ENCODE peak calls at places on chromosomes 7 and 10, in four cellular contexts. Q, M, L and T are unnamed samples.

GRCh38 chr7:21318190-21318915 is 109.5 kb upstream of the SP4 start:
- DNase-seq in Q (peak; percentile 5), L (no peak), M (no peak), T (no peak)

GRCh38 chr10:107152087-107152486 is 12.4 kb downstream of the SORCS1 start:
- DNase-seq in Q (no peak), L (no peak), M (no peak), T (no peak)

GRCh38 chr7:120805636-120806388 is 52.1 kb downstream of the TSPAN12 start:
- DNase-seq in L (peak; percentile 66), M (peak; percentile 63), Q (peak; percentile 62), T (no peak)

GRCh38 chr7:131493559-131493958 is 62.9 kb downstream of the PODXL start:
- DNase-seq in Q (peak; percentile 52), L (no peak), M (no peak), T (no peak)

GRCh38 chr7:158955146-158955870 is 99.0 kb downstream of the DYNC2I1 start:
- DNase-seq in M (no peak), Q (no peak), L (no peak), T (no peak)

GRCh38 chr7:90675982-90676381 is 79.9 kb downstream of the CDK14 start:
- DNase-seq in Q (peak; percentile 9), M (no peak), L (no peak), T (no peak)

GRCh38 chr7:126103582-126103981 is 1149.2 kb downstream of the GRM8 start:
- DNase-seq in L (no peak), M (no peak), Q (no peak), T (no peak)

GRCh38 chr10:5501976-5502902 is 2.9 kb upstream of the CALML5 start:
- DNase-seq in L (no peak), Q (no peak), M (no peak), T (peak; percentile 85)

GRCh38 chr10:33803248-33803647 is 468.8 kb upstream of the NRP1 start:
- DNase-seq in M (no peak), Q (peak; percentile 46), L (no peak), T (peak; percentile 17)

GRCh38 chr7:131157530-131158243 is 170.0 kb upstream of the MKLN1 start:
- DNase-seq in Q (peak; percentile 83), L (no peak), M (no peak), T (no peak)

GRCh38 chr10:128306966-128307365 is 180.7 kb upstream of the MKI67 start:
- DNase-seq in M (no peak), L (no peak), Q (no peak), T (no peak)

GRCh38 chr10:24983946-24984345 is 31.5 kb upstream of the PRTFDC1 start:
- DNase-seq in Q (peak; percentile 79), L (no peak), M (no peak), T (no peak)

GRCh38 chr7:3696113-3696512 is 395.1 kb downstream of the SDK1 start:
- DNase-seq in L (no peak), M (no peak), Q (no peak), T (no peak)

GRCh38 chr7:43108255-43109011 is 4.0 kb upstream of the HECW1 start:
- DNase-seq in Q (peak; percentile 77), L (peak; percentile 75), M (peak; percentile 88), T (peak; percentile 94)

GRCh38 chr10:30383366-30383765 is 34.3 kb upstream of the MTPAP start:
- DNase-seq in Q (peak; percentile 47), L (no peak), M (no peak), T (no peak)

DNA sequence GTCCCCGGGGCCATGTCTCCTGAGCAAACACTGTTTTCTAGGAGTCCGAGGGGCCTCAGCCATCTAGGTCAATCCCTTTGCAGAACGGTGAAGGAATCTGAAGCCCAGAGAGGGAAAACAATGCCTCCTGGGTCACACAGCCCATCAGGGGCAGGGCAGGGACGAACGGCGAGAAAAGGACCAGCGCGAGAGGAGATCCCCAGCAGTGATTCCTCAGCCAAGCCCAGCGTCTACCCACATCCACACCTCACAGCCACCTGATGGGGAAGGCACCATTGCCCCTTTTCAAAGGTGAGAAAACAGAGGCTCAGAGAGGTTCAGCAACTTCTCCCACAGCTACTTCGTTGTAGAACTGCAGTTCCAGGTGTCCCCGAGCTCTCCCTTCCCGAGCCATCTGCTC is 17.9 kb upstream of the PSMG3 start:
- DNase-seq in L (no peak), Q (no peak), M (no peak), T (peak; percentile 58)
- H3K4me1 ChIP-seq in L (peaks cover 17% of the 10 kb centered on the region), Q (no peaks in the 10 kb centered on the region), M (no peaks in the 10 kb centered on the region), T (no peaks in the 10 kb centered on the region)

GRCh38 chr10:112208292-112208691 is 24.7 kb upstream of the GPAM start:
- DNase-seq in L (no peak), Q (peak; percentile 86), M (no peak), T (no peak)
- H3K79me2 ChIP-seq in L (no peaks in the 10 kb centered on the region), Q (no peaks in the 10 kb centered on the region), M (no peaks in the 10 kb centered on the region), T (no peaks in the 10 kb centered on the region)

DNA sequence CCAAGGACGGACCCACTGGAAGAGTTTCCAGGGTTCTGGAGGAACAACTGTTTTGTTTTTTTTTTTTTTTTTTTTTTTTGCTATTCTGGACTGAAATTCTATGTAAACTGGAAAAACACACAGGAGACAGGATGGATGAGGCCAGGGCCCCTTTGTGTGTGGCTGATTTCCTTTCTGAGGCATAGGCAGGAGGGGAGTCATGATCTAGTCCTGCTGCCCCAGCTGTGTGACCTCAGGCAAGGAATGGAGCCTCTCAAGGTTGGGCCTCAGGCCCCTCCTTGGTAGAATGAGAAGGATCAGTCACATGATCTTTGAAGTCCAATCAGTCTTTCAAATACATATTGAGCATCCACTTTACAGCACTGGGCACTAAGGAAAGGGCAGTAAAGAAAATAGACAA is 87.6 kb downstream of the SH3PXD2A start:
- DNase-seq in L (no peak), M (no peak), Q (no peak), T (no peak)
- H3K4me1 ChIP-seq in L (peaks cover 57% of the 10 kb centered on the region), M (peaks cover 8% of the 10 kb centered on the region), Q (peaks cover 22% of the 10 kb centered on the region), T (peaks cover 31% of the 10 kb centered on the region)

GRCh38 chr10:70943806-70944466 is 55.6 kb upstream of the PCBD1 start:
- DNase-seq in M (no peak), Q (no peak), L (no peak), T (peak; percentile 48)
- H3K79me2 ChIP-seq in M (no peaks in the 10 kb centered on the region), Q (no peaks in the 10 kb centered on the region), L (no peaks in the 10 kb centered on the region), T (no peaks in the 10 kb centered on the region)

DNA sequence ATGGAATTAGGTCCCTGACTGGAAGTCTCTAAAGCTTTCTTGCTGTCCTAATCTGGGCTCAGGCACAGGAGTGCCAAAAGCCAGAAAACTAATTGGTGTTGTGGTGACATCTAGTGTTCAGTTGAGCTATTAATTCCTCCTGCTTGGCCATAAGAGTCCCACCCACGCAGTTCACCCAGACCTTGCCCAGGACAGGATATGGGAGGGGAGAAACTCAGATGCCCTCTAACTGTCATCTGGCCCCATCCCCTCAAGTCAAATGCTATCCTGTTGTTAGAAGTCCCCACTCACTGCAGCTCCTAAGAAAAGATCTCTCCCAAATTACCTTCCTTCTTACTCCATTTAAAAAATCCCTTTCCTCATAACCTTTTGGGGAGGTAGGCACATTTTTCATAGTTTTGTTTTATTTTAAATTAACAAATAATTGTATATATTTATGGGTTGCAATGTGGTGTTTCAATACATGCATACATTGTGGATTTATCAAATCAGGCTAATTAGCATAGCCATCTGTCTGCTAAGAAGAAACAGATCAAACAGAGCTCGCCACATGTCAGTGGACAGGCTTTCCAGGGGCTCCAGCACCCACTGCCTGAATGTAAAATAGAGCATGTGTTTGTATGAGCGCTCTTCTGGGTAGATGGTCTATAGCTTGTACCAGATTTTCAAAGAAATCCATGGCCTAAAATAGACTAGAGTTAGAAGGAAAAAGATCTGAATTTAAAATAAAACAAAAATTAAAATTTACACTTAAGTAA is 84.0 kb downstream of the GSAP start:
- DNase-seq in Q (peak; percentile 90), M (peak; percentile 60), L (peak; percentile 81), T (peak; percentile 93)
- H3K4me1 ChIP-seq in Q (peaks cover 47% of the 10 kb centered on the region), M (no peaks in the 10 kb centered on the region), L (peaks cover 10% of the 10 kb centered on the region), T (peaks cover 37% of the 10 kb centered on the region)

GRCh38 chr10:62054408-62054807 is 152.9 kb downstream of the ARID5B start:
- DNase-seq in M (no peak), L (no peak), Q (no peak), T (no peak)

GRCh38 chr10:62056660-62057059 is 155.2 kb downstream of the ARID5B start:
- DNase-seq in M (no peak), Q (no peak), L (no peak), T (no peak)

GRCh38 chr10:62053860-62054259 is 152.4 kb downstream of the ARID5B start:
- DNase-seq in M (no peak), Q (no peak), L (no peak), T (no peak)

GRCh38 chr10:62056219-62056618 is 154.7 kb downstream of the ARID5B start:
- DNase-seq in M (no peak), Q (no peak), L (no peak), T (no peak)

DNA sequence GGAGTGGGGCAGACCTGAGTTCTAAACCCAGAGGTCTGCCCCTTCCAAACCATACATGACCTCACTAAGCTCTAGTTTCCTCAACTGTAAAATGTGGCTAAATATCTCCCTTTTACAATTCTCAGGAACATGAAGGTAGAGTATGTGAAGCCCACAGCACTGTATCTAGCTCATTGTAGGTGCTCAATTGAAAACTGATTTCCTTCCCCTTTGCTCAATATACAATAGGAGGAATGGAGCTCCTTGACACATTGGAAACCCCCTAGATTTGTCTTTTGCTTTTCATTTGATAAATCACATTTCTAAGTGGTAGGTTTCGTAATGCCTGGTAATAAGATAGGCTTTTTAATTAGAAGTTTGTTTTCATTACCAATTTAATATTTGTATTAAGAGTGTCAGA is 153.3 kb downstream of the ARID5B start:
- DNase-seq in L (no peak), M (no peak), Q (no peak), T (no peak)
- H3K79me2 ChIP-seq in L (peaks cover 9% of the 10 kb centered on the region), M (no peaks in the 10 kb centered on the region), Q (peaks cover 100% of the 10 kb centered on the region), T (peaks cover 96% of the 10 kb centered on the region)

DNA sequence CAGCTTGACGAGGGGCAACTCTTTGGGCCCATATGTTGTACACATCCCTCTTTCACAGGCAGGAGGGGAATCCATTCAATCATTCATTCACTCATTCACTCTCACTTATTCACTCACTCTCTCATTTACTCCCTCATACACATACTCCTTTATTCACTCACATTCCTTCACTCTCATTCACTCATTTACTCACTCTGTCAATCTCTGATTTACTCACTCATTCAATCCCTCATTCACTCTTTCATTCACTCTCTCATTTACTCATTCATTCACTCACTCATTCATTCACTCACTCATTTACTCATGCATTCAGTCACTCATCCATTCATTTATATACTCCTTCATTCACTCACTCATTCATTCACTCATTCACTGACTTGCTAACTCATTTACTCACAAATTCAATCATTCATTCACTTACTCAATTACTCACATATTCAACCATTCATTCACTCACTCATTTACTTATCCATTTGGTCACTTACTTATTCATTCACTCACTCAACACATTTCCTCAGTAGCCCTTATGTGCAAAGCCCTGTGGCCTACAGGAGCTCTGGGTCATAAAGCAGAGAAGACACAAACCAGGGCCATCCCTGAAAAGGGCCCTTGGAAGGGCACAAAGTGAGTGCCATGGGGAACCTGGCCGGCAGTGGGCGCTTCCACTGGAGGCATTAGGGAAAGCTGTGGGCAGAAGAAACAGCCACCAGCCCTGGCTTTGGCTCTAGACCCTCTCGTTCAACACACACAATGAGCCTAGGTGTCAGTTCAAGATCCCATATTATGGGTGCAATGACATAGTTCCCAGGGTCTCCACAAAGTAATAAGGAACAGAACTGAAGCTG is 26.0 kb downstream of the HIP1 start:
- DNase-seq in M (peak; percentile 39), Q (no peak), L (no peak), T (no peak)
- H3K4me1 ChIP-seq in M (no peaks in the 10 kb centered on the region), Q (peaks cover 40% of the 10 kb centered on the region), L (peaks cover 41% of the 10 kb centered on the region), T (peaks cover 39% of the 10 kb centered on the region)

DNA sequence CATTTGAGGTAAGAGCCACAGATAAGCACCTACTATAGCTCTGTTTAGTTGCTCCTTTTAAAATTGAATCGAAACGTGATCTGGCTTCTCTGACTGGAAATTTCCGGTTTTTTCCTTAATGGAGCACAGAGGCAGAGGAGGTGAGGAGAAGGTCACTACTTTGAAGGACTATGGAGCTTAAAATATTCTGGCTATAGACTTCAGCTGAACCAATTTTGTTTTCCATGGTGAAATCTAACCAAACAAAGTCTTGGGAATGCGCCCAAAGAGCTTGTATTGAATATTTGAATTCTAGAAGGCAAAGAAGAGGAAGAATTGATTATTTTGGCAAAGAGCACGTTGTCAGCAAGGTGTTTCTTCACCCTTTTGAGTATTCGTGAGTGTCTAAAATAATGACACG is 711.2 kb downstream of the SUGCT start:
- DNase-seq in Q (no peak), L (no peak), M (no peak), T (no peak)
- H3K79me2 ChIP-seq in Q (no peaks in the 10 kb centered on the region), L (no peaks in the 10 kb centered on the region), M (no peaks in the 10 kb centered on the region), T (peaks cover 15% of the 10 kb centered on the region)

GRCh38 chr7:133850497-133851070 is 276.6 kb upstream of the LRGUK start:
- DNase-seq in Q (no peak), L (no peak), M (no peak), T (no peak)
- H3K4me1 ChIP-seq in Q (peaks cover 32% of the 10 kb centered on the region), L (no peaks in the 10 kb centered on the region), M (peaks cover 5% of the 10 kb centered on the region), T (peaks cover 22% of the 10 kb centered on the region)